ENCODE peak calls at places on chromosomes 5 and 9, in five cellular contexts. A is OCI-LY7, E is psoas muscle, J is small intestine, L is spleen. Z is an unnamed sample.

GRCh38 chr5:73381587-73382411 is 66.8 kb downstream of the FOXD1 start:
- DNase-seq in E (no peak), L (peak), J (no peak), A (no peak), Z (no peak)

GRCh38 chr5:177458912-177459350 is 12.3 kb downstream of the PRR7 start:
- DNase-seq in J (no peak), A (no peak), L (no peak), E (no peak), Z (no peak)

GRCh38 chr9:27276182-27277030 is 20.5 kb downstream of the EQTN start:
- DNase-seq in A (peak), J (peak), E (no peak), L (no peak), Z (no peak)

GRCh38 chr9:90029996-90030395 is 425.2 kb downstream of the GADD45G start:
- DNase-seq in E (no peak), L (no peak), J (no peak), A (no peak), Z (no peak)

GRCh38 chr9:70392189-70392588 is 22.3 kb downstream of the KLF9 start:
- DNase-seq in E (no peak), J (no peak), A (peak), L (no peak), Z (no peak)

GRCh38 chr5:139371482-139372435 is 11.3 kb downstream of the SLC23A1 start:
- DNase-seq in A (no peak), E (no peak), L (peak), J (no peak), Z (no peak)

GRCh38 chr5:37840036-37840909 is at the start of gene GDNF:
- DNase-seq in E (peak), L (no peak), A (no peak), J (no peak), Z (no peak)

GRCh38 chr9:134492721-134493470 is 148.7 kb upstream of the COL5A1 start:
- DNase-seq in L (peak), J (no peak), A (no peak), E (no peak), Z (no peak)

GRCh38 chr9:100437860-100438805 is 11.2 kb downstream of the MSANTD3 start:
- DNase-seq in J (peak), E (peak), A (peak), L (no peak), Z (peak)

GRCh38 chr5:32115985-32116384 is 58.1 kb downstream of the GOLPH3 start:
- DNase-seq in A (no peak), L (no peak), E (no peak), J (no peak), Z (no peak)

GRCh38 chr5:139982157-139982974 is 60.7 kb downstream of the NRG2 start:
- DNase-seq in L (no peak), A (no peak), E (no peak), J (no peak), Z (no peak)

GRCh38 chr5:155406815-155407214 is 393.3 kb downstream of the KIF4B start:
- DNase-seq in J (no peak), A (peak), E (no peak), L (no peak), Z (no peak)

GRCh38 chr5:153425914-153426313 is 64.6 kb upstream of the GRIA1 start:
- DNase-seq in E (no peak), J (no peak), A (peak), L (no peak), Z (no peak)

GRCh38 chr5:141762790-141763368 is 80.8 kb upstream of the ARAP3 start:
- DNase-seq in E (no peak), J (peak), L (no peak), A (no peak), Z (no peak)

GRCh38 chr9:134179918-134180785 is 15.8 kb upstream of the RNU6ATAC start:
- DNase-seq in E (peak), A (no peak), L (peak), J (no peak), Z (no peak)

GRCh38 chr9:105148328-105149006 is 96.0 kb upstream of the SLC44A1 start:
- DNase-seq in J (no peak), E (no peak), A (no peak), L (no peak), Z (no peak)

GRCh38 chr9:129290606-129291005 is 112.5 kb upstream of the IER5L start:
- DNase-seq in E (no peak), A (no peak), L (peak), J (no peak), Z (no peak)

GRCh38 chr5:36661446-36662220 is 55.2 kb downstream of the SLC1A3 start:
- DNase-seq in A (no peak), E (no peak), J (no peak), L (no peak), Z (no peak)
- H3K27ac ChIP-seq in A (no peak), E (no peak), J (no peak), L (no peak), Z (no peak)

GRCh38 chr9:34995288-34996060 is 5.9 kb downstream of the DNAJB5 start:
- DNase-seq in L (no peak), E (peak), A (no peak), J (no peak), Z (no peak)
- H3K4me3 ChIP-seq in L (no peak), E (peak), A (no peak), J (no peak), Z (peak)

GRCh38 chr9:126348911-126349550 is 22.4 kb downstream of the MVB12B start:
- DNase-seq in L (no peak), J (peak), A (no peak), E (no peak), Z (no peak)
- H3K27ac ChIP-seq in L (peak), J (no peak), A (no peak), E (no peak), Z (no peak)

GRCh38 chr5:43193171-43193951 is 1.3 kb downstream of the NIM1K start:
- DNase-seq in E (no peak), A (peak), J (no peak), L (no peak), Z (peak)

GRCh38 chr5:43191740-43192557 is at the start of gene NIM1K:
- DNase-seq in E (peak), A (no peak), L (peak), J (peak), Z (peak)

GRCh38 chr5:43192558-43193170 is 639 bp downstream of the NIM1K start:
- DNase-seq in E (peak), J (no peak), A (no peak), L (peak), Z (no peak)

GRCh38 chr5:43195670-43196265 is 3.7 kb downstream of the NIM1K start:
- DNase-seq in A (no peak), J (no peak), L (no peak), E (no peak), Z (no peak)

GRCh38 chr5:43193952-43194321 is 1.9 kb downstream of the NIM1K start:
- DNase-seq in A (no peak), L (no peak), J (no peak), E (no peak), Z (no peak)
- H3K4me3 ChIP-seq in A (no peak), L (no peak), J (no peak), E (no peak), Z (peak)

GRCh38 chr9:570187-570586 is 271.3 kb upstream of the DMRT1 start:
- DNase-seq in L (no peak), E (no peak), A (peak), J (no peak), Z (no peak)

GRCh38 chr9:571066-571465 is 270.4 kb upstream of the DMRT1 start:
- DNase-seq in J (no peak), L (no peak), E (no peak), A (peak), Z (no peak)

GRCh38 chr9:575139-575538 is 266.4 kb upstream of the DMRT1 start:
- DNase-seq in E (no peak), A (no peak), L (no peak), J (no peak), Z (no peak)

GRCh38 chr9:571745-572144 is 269.8 kb upstream of the DMRT1 start:
- DNase-seq in E (no peak), L (no peak), A (no peak), J (peak), Z (no peak)

GRCh38 chr9:573551-574410 is 267.7 kb upstream of the DMRT1 start:
- DNase-seq in A (no peak), E (no peak), L (no peak), J (no peak), Z (no peak)
- H3K27ac ChIP-seq in A (no peak), E (no peak), L (no peak), J (no peak), Z (no peak)

Z was measured in thoracic aorta.